ENCODE peak calls at places on chromosomes 16 and 17, in eight cellular contexts. F, U, O, Z, X, A, C and T are unnamed samples.

GRCh38 chr17:48551601-48552452 is 6.9 kb upstream of the HOXB2 start:
- DNase-seq in F (no peak), U (peak), O (no peak), Z (no peak), X (no peak), A (no peak), C (no peak), T (no peak)

GRCh38 chr17:78766743-78767294 is 15.3 kb downstream of the CYTH1 start:
- DNase-seq in F (no peak), U (no peak), O (no peak), Z (no peak), X (no peak), A (no peak), C (no peak), T (no peak)

GRCh38 chr16:52976539-52977167 is 76.0 kb downstream of the CHD9NB start:
- DNase-seq in F (no peak), U (peak), O (no peak), Z (no peak), X (peak), A (no peak), C (no peak), T (peak)

GRCh38 chr17:82648761-82649474 is 674 bp upstream of the WDR45B start:
- DNase-seq in F (no peak), U (no peak), O (peak), Z (peak), X (peak), A (no peak), C (no peak), T (no peak)

GRCh38 chr17:74458835-74459234 is 7.6 kb upstream of the CD300A start:
- DNase-seq in F (no peak), U (no peak), O (no peak), Z (no peak), X (no peak), A (no peak), C (no peak), T (no peak)

GRCh38 chr16:48101069-48101674 is 54.6 kb downstream of the ABCC12 start:
- DNase-seq in F (no peak), U (no peak), O (no peak), Z (no peak), X (no peak), A (no peak), C (no peak), T (no peak)

GRCh38 chr17:57215317-57215716 is 41.0 kb upstream of the MSI2 start:
- DNase-seq in F (no peak), U (no peak), O (no peak), Z (no peak), X (peak), A (no peak), C (no peak), T (no peak)

GRCh38 chr17:57478433-57478832 is 222.1 kb downstream of the MSI2 start:
- DNase-seq in F (no peak), U (no peak), O (no peak), Z (no peak), X (peak), A (no peak), C (no peak), T (no peak)

GRCh38 chr16:67187175-67187900 is 2.6 kb downstream of the EXOC3L1 start:
- DNase-seq in F (no peak), U (no peak), O (no peak), Z (no peak), X (no peak), A (no peak), C (no peak), T (no peak)

GRCh38 chr17:10613775-10614513 is 43.2 kb downstream of the MYH3 start:
- DNase-seq in F (no peak), U (peak), O (no peak), Z (no peak), X (peak), A (no peak), C (no peak), T (peak)

GRCh38 chr17:62827722-62828498 is 19.8 kb upstream of the MARCHF10 start:
- DNase-seq in F (no peak), U (peak), O (no peak), Z (no peak), X (peak), A (no peak), C (no peak), T (peak)